ENCODE peak calls at places on chromosomes 3 and 15, in four cellular contexts. R is nephron progenitor cell, J is endothelial cell, T is fibroblast of pulmonary artery. S is an unnamed sample.
A peak's percentile ranks its signal among the peaks of the same experiment; 100 is the strongest.

GRCh38 chr15:47715856-47716445 is 1.4 kb upstream of the SEMA6D start:
- DNase-seq in T (peak; percentile 62), R (no peak), J (no peak), S (no peak)

GRCh38 chr15:42378011-42378410 is 18.7 kb downstream of the CAPN3 start:
- DNase-seq in J (no peak), R (no peak), T (no peak), S (no peak)

GRCh38 chr3:32451049-32451659 is 51.5 kb downstream of the CMTM6 start:
- DNase-seq in J (no peak), T (no peak), R (no peak), S (no peak)

GRCh38 chr3:69080233-69080644 is at the start of gene UBA3:
- DNase-seq in T (peak; percentile 85), J (peak; percentile 91), R (peak; percentile 91), S (peak; percentile 49)

GRCh38 chr3:134312873-134313838 is 61.1 kb downstream of the AMOTL2 start:
- DNase-seq in R (peak; percentile 80), J (peak; percentile 75), T (peak; percentile 87), S (no peak)

GRCh38 chr3:63037116-63037515 is 161.9 kb upstream of the CADPS start:
- DNase-seq in J (no peak), T (no peak), R (no peak), S (no peak)

GRCh38 chr15:83545803-83546534 is 98.8 kb downstream of the SH3GL3 start:
- DNase-seq in T (no peak), J (no peak), R (no peak), S (no peak)

GRCh38 chr3:31102196-31102879 is 207.9 kb upstream of the GADL1 start:
- DNase-seq in T (no peak), J (no peak), R (no peak), S (no peak)

GRCh38 chr3:72658466-72659100 is 189.7 kb downstream of the SHQ1 start:
- DNase-seq in J (no peak), T (no peak), R (no peak), S (no peak)

GRCh38 chr3:181292984-181293383 is 303.4 kb upstream of the DNAJC19 start:
- DNase-seq in J (no peak), R (no peak), T (peak; percentile 14), S (no peak)

GRCh38 chr15:80498652-80499051 is 94.5 kb downstream of the ARNT2 start:
- DNase-seq in J (no peak), T (no peak), R (no peak), S (no peak)

GRCh38 chr3:183534249-183534648 is 21.3 kb downstream of the KLHL6 start:
- DNase-seq in J (no peak), T (peak; percentile 27), R (no peak), S (no peak)

GRCh38 chr3:73762855-73763254 is 138.1 kb upstream of the PDZRN3 start:
- DNase-seq in T (no peak), R (no peak), J (no peak), S (no peak)

GRCh38 chr3:103499132-103499885 is 1064.5 kb downstream of the ZPLD1 start:
- DNase-seq in R (no peak), T (peak; percentile 60), J (no peak), S (no peak)

GRCh38 chr15:67406257-67406861 is 114.6 kb upstream of the C15orf61 start:
- DNase-seq in T (no peak), R (no peak), J (no peak), S (no peak)

GRCh38 chr15:48636511-48636910 is 9.0 kb downstream of the FBN1 start:
- DNase-seq in T (no peak), R (no peak), J (no peak), S (no peak)

GRCh38 chr3:6779140-6779539 is 81.8 kb upstream of the GRM7 start:
- DNase-seq in R (no peak), T (no peak), J (no peak), S (no peak)

GRCh38 chr3:134029734-134030381 is at the start of gene SLCO2A1:
- DNase-seq in J (peak; percentile 28), T (peak; percentile 38), R (peak; percentile 82), S (no peak)

GRCh38 chr3:11410564-11410963 is 138.4 kb downstream of the ATG7 start:
- DNase-seq in J (no peak), T (no peak), R (no peak), S (no peak)

GRCh38 chr3:126133606-126134005 is 46.8 kb downstream of the ALDH1L1 start:
- DNase-seq in R (no peak), J (no peak), T (no peak), S (no peak)

GRCh38 chr3:119647177-119647576 is 13.2 kb downstream of the POPDC2 start:
- DNase-seq in J (no peak), R (no peak), T (peak; percentile 73), S (no peak)

DNA sequence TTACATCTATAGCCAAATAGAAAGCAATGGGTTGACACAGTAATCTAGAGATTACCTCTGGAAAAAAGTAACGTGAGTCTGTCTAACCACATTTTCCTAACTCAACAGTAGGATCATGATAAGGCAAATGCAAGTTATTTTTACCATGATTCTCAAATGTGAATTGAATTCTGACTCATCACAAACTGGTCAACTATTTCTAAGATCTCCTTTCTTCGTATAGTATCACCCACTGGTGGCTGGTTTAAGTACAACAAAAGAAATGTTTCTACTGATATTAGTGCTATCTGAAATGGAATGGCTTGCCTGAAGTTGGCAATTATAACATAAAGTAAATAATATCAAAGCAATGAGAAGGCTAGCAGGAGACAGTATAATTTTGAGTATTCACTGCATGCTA is 102.2 kb downstream of the ABI3BP start:
- DNase-seq in J (no peak), R (no peak), T (peak; percentile 77), S (no peak)
- TF ChIP-seq CTCF in J (no peak), R (no peak), T (peak; percentile 62), S (peak; percentile 11)

GRCh38 chr3:148433665-148434064 is 264.0 kb upstream of the AGTR1 start:
- DNase-seq in T (no peak), R (no peak), J (no peak), S (no peak)
- TF ChIP-seq CTCF in T (no peak), R (no peak), J (no peak), S (no peak)

GRCh38 chr3:9934235-9934621 is 594 bp downstream of the CRELD1 start:
- DNase-seq in R (peak; percentile 28), T (no peak), J (no peak), S (no peak)
- TF ChIP-seq CTCF in R (no peak), T (peak; percentile 14), J (no peak), S (peak; percentile 17)

DNA sequence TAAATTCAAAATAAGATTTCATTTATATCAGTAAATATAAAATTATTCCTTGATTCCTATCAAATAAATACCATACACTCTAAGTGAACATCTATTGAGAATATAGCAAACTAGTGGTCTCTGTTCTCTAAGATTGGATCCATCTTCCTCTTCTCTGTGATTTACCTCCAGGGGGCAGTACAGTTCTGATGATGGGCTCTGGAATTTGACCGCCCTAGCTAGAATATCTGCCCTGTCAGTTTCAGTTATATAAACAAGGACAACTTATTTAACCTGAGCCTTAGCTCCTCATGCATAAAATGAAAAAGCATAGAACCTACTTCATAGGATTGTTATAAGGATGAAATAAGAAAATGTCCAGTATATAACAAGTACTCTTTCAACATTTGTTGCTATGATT is 171.1 kb upstream of the CCDC54 start:
- DNase-seq in T (peak; percentile 84), J (peak; percentile 37), R (peak; percentile 14), S (peak; percentile 11)
- TF ChIP-seq CTCF in T (peak; percentile 75), J (peak; percentile 73), R (peak; percentile 62), S (peak; percentile 53)

DNA sequence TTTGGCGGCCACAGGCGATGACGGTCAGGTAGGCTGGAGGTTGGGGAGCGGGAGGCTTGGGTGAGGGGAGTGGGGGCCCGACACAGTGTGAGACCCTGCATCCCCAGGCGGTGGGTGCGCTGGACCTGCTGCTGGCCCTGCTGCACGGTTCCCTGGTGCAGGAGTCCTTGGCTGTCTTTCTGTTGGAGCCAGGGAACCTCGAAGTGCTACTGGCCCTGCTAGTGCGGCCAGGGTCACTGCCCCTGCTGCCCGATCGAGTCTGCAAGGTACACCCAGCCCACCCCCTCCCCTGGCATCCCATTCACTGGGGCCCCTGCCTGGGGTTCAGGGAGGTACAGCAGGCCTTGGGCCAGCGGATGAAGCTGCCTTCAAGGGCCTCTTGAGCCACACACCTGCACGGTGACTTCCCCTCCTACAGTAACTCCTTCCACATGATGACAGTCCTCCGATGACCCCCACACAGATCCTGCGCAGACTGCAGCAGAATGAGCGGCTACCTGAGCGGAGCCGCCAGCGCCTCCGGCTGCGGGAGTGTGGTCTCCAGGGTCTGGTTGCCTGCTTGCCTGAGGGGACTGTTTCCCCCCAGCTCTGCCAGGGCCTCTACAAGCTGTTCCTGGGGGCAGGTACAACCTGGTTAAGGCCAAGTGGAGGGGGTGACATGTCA is 19.5 kb downstream of the NBEAL2 start:
- DNase-seq in J (no peak), T (no peak), R (no peak), S (no peak)
- TF ChIP-seq CTCF in J (peak; percentile 10), T (no peak), R (no peak), S (no peak)

GRCh38 chr3:45972534-45973402 is 22.9 kb downstream of the FYCO1 start:
- DNase-seq in R (no peak), T (peak; percentile 92), J (no peak), S (peak; percentile 71)
- TF ChIP-seq CTCF in R (no peak), T (no peak), J (no peak), S (no peak)

GRCh38 chr3:191502583-191502982 is 41.6 kb downstream of the PYDC2 start:
- DNase-seq in T (no peak), J (no peak), R (no peak), S (no peak)
- TF ChIP-seq CTCF in T (peak; percentile 16), J (peak; percentile 45), R (peak; percentile 38), S (no peak)

GRCh38 chr3:42638339-42638842 is 15.1 kb upstream of the ZBTB47 start:
- DNase-seq in T (no peak), J (no peak), R (no peak), S (no peak)

GRCh38 chr3:42633544-42633943 is 20.0 kb upstream of the ZBTB47 start:
- DNase-seq in J (no peak), T (no peak), R (no peak), S (no peak)

GRCh38 chr3:42632146-42632545 is 21.4 kb upstream of the ZBTB47 start:
- DNase-seq in R (no peak), J (no peak), T (peak; percentile 23), S (no peak)

GRCh38 chr3:42637001-42637400 is 16.5 kb upstream of the ZBTB47 start:
- DNase-seq in R (no peak), J (no peak), T (no peak), S (no peak)

DNA sequence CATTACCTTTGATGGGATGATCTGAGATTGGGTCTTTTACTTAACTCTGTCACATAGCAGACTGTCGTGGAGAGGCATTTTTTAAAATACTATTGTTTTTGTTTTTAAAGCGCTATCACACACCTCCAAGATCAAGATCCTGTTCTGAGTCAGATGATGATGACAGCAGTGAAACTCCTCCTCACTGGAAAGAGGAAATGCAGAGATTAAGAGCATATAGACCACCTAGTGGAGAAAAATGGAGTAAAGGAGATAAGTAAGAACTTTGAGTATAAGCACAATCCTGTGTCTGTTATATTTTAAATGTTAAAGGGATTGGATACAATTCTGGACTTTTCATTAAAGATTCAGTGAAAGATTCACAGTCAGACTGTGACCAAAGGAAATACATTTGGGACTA is 18.4 kb upstream of the ZBTB47 start:
- DNase-seq in T (peak; percentile 65), R (no peak), J (no peak), S (no peak)
- TF ChIP-seq CTCF in T (peak; percentile 36), R (no peak), J (no peak), S (no peak)